ENCODE peak calls at places on chromosome 14, in four cellular contexts. C is WTC11, P is thyroid gland, K is Peyer's patch. J is an unnamed sample.

GRCh38 chr14:31420013-31420318 is 384 bp downstream of the HEATR5A start:
- DNase-seq in C (peak), K (peak), P (peak), J (peak)

GRCh38 chr14:72947366-72948160 is 21.3 kb downstream of the DCAF4 start:
- DNase-seq in K (no peak), C (no peak), P (no peak), J (no peak)

GRCh38 chr14:102508774-102509743 is 517 bp downstream of the ANKRD9 start:
- DNase-seq in P (peak), C (no peak), K (peak), J (peak)

GRCh38 chr14:99728231-99728920 is 44.3 kb downstream of the CYP46A1 start:
- DNase-seq in K (no peak), P (no peak), C (peak), J (no peak)

GRCh38 chr14:32078794-32079663 is 1.9 kb downstream of the ARHGAP5 start:
- DNase-seq in K (no peak), P (no peak), C (no peak), J (no peak)

GRCh38 chr14:104253901-104254353 is 115.5 kb downstream of the KIF26A start:
- DNase-seq in C (no peak), K (no peak), P (no peak), J (no peak)

GRCh38 chr14:65231286-65231980 is 129.1 kb upstream of the MAX start:
- DNase-seq in P (peak), C (no peak), K (no peak), J (no peak)

GRCh38 chr14:77278461-77279230 is 7.6 kb upstream of the NGB start:
- DNase-seq in C (no peak), K (no peak), P (no peak), J (no peak)

GRCh38 chr14:46571970-46572369 is 79.6 kb downstream of the RPL10L start:
- DNase-seq in K (no peak), P (no peak), C (no peak), J (no peak)

GRCh38 chr14:105876829-105877228 is 350.4 kb downstream of the TMEM121 start:
- DNase-seq in P (no peak), K (no peak), C (peak), J (no peak)

GRCh38 chr14:30078827-30079402 is 151.3 kb upstream of the PRKD1 start:
- DNase-seq in C (no peak), K (no peak), P (no peak), J (no peak)

DNA sequence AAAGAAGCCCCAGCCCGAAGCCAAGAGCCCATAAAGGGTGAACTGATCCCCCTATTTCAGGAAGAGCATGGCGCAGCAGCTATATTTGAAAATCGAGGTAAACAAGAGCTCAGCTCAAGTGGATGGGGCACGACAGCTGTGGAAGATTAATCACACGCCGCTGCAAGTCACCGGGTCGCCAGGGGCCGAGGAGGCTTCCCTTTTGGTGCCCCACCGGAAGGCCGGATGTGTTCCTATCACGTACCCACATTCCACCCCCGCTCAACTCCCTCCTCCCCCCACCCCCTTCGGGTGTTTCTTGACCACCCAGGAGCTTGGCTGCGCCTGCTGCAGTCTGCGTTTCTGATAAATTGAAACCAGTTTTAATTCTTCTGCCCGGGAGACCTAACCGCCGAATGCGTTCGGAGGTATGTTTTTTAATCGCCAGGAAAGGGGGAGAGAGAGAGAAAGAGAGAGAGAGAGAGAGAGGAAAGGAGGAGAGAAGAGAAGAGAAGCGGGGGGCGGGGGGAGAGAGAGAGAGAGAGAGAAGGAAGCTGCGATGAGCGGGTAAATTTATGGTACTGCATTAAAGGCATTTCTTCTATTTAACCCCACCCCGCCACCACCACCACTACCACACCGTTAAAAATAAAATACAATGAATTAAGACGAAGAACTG is 1.8 kb downstream of the SLC8A3 start:
- DNase-seq in C (peak), K (peak), P (no peak), J (no peak)
- TF ChIP-seq CTCF in C (no peak), K (no peak), P (no peak), J (no peak)

GRCh38 chr14:21244546-21244945 is 24.7 kb downstream of the HNRNPC start:
- DNase-seq in P (no peak), K (no peak), C (no peak), J (no peak)

GRCh38 chr14:21240417-21240816 is 28.8 kb downstream of the HNRNPC start:
- DNase-seq in P (no peak), K (no peak), C (no peak), J (no peak)

GRCh38 chr14:21238823-21239518 is 30.3 kb downstream of the HNRNPC start:
- DNase-seq in C (no peak), P (no peak), K (no peak), J (no peak)

GRCh38 chr14:21236948-21237797 is 32.1 kb downstream of the HNRNPC start:
- DNase-seq in C (no peak), P (no peak), K (no peak), J (no peak)

GRCh38 chr14:21241218-21241819 is 27.9 kb downstream of the HNRNPC start:
- DNase-seq in C (no peak), K (no peak), P (no peak), J (no peak)
- TF ChIP-seq CTCF in C (peak), K (peak), P (peak), J (peak)

GRCh38 chr14:20489093-20489994 is 16.0 kb upstream of the RNASE10 start:
- DNase-seq in K (no peak), C (no peak), P (no peak), J (no peak)

GRCh38 chr14:20485900-20486299 is 16.7 kb downstream of the PNP start:
- DNase-seq in P (no peak), K (no peak), C (peak), J (no peak)

GRCh38 chr14:20490563-20490962 is 14.8 kb upstream of the RNASE10 start:
- DNase-seq in K (no peak), C (no peak), P (no peak), J (no peak)

GRCh38 chr14:20487402-20487742 is 18.0 kb upstream of the RNASE10 start:
- DNase-seq in K (no peak), C (no peak), P (no peak), J (no peak)

GRCh38 chr14:20486700-20487401 is 17.6 kb downstream of the PNP start:
- DNase-seq in K (no peak), P (no peak), C (no peak), J (no peak)
- TF ChIP-seq CTCF in K (no peak), P (no peak), C (no peak), J (no peak)

DNA sequence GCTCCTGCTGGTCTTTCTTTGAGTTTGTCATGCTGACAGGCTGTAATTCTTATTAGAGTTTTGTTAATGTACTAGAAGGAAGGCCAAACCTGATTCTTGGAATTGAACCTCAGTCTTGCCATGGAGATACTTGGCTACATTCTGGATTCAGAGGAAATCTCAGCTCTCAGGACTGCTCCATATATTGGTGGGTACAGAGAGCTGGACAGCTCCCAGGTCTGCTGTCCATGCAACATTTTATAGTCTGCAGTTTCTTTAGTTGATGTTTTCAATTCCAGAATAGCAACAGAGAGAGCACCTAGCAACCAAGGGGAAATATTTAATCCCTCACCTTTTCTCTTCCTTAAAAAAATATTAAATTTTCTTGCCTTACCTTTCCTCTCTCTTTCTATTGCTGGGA is 363.1 kb upstream of the STXBP6 start:
- DNase-seq in P (no peak), K (no peak), C (no peak), J (no peak)
- TF ChIP-seq CTCF in P (no peak), K (no peak), C (no peak), J (no peak)

GRCh38 chr14:68789798-68790655 is 2.8 kb downstream of the ZFP36L1 start:
- DNase-seq in K (peak), P (peak), C (no peak), J (peak)
- TF ChIP-seq CTCF in K (no peak), P (peak), C (no peak), J (no peak)

DNA sequence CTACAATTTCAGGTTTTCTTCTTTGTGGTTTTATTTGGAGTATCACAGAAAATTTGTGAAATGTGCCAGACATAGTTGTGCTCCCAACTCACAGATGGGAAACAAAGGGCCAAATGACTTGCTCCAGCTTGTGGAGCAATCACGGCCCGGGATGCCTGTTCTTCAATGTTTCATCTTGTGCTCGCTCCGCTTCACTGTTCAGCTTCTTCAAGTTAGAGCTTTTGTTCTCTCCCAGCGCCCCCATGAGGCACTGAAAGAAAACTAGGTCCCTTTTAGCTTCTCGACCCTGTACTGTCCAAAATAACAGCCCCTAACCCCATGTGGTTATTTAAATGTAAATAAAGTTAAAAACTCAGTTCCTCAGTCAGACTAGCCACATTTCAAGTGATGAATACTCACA is 187.9 kb upstream of the STXBP6 start:
- DNase-seq in P (peak), C (peak), K (no peak), J (no peak)
- TF ChIP-seq CTCF in P (peak), C (no peak), K (no peak), J (no peak)

GRCh38 chr14:64220056-64220455 is 74.1 kb downstream of the ESR2 start:
- DNase-seq in C (no peak), K (no peak), P (no peak), J (no peak)
- TF ChIP-seq CTCF in C (no peak), K (no peak), P (no peak), J (no peak)

DNA sequence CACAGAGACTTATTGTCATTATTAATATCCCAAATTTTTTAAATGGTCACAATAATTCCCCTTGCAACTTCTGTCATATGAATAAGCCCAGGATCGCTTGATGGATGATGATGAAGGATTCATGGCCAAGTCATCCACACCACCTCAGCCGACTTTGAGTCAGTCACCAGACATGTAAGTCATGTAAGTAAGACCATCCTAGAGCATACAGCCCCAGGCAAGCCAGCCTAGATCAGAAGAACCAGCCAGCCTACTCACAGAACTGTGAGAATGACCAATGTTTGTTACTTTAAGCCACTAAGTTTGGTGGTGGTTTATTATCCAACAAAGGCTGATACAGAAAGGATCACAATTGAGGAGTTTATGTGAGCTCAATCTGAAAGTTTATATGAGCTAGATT is 341.8 kb downstream of the NRXN3 start:
- DNase-seq in K (no peak), P (no peak), C (no peak), J (no peak)
- TF ChIP-seq CTCF in K (no peak), P (no peak), C (no peak), J (no peak)